ENCODE peak calls at places on chromosomes 4 and X, in four cellular contexts. C is HCT116, K is Panc1, Y is K562. O is an unnamed sample.

GRCh38 chr4:5751073-5751917 is 40.3 kb downstream of the EVC start:
- DNase-seq in C (no peak), K (no peak), Y (no peak), O (no peak)

GRCh38 chrX:18098704-18099103 is 122.0 kb downstream of the BEND2 start:
- DNase-seq in C (no peak), K (no peak), Y (no peak), O (no peak)

GRCh38 chr4:47315346-47315745 is 148.2 kb downstream of the COMMD8 start:
- DNase-seq in C (no peak), K (no peak), Y (no peak), O (no peak)

GRCh38 chrX:12648995-12649394 is 142.2 kb upstream of the PRPS2 start:
- DNase-seq in C (no peak), K (no peak), Y (peak), O (no peak)

GRCh38 chrX:41889317-41890025 is 33.9 kb downstream of the CASK start:
- DNase-seq in C (peak), K (peak), Y (no peak), O (peak)

GRCh38 chr4:140995058-140995457 is 138.2 kb downstream of the RNF150 start:
- DNase-seq in C (no peak), K (no peak), Y (no peak), O (no peak)

GRCh38 chr4:650951-651883 is 22.9 kb downstream of the ATP5ME start:
- DNase-seq in C (no peak), K (no peak), Y (no peak), O (no peak)

GRCh38 chr4:61772116-61772515 is 572.0 kb downstream of the ADGRL3 start:
- DNase-seq in C (no peak), K (no peak), Y (no peak), O (no peak)

GRCh38 chr4:110062166-110062565 is 136.2 kb downstream of the ELOVL6 start:
- DNase-seq in C (no peak), K (no peak), Y (no peak), O (no peak)

GRCh38 chr4:109368661-109369060 is 65.0 kb upstream of the SEC24B start:
- DNase-seq in C (no peak), K (no peak), Y (no peak), O (no peak)

GRCh38 chr4:185774815-185775684 is 36.9 kb downstream of the SORBS2 start:
- DNase-seq in C (no peak), K (no peak), Y (no peak), O (no peak)

GRCh38 chr4:87659247-87659931 is 9.3 kb downstream of the DMP1 start:
- DNase-seq in C (peak), K (no peak), Y (no peak), O (no peak)

GRCh38 chr4:168907119-168907698 is 102.8 kb downstream of the CBR4 start:
- DNase-seq in C (no peak), K (no peak), Y (no peak), O (no peak)

GRCh38 chrX:10474510-10474909 is 145.9 kb downstream of the MID1 start:
- DNase-seq in C (no peak), K (no peak), Y (no peak), O (no peak)

GRCh38 chr4:162131256-162131655 is 32.5 kb downstream of the FSTL5 start:
- DNase-seq in C (no peak), K (no peak), Y (no peak), O (no peak)

GRCh38 chr4:110869114-110869513 is 246.2 kb upstream of the PITX2 start:
- DNase-seq in C (no peak), K (no peak), Y (no peak), O (no peak)

GRCh38 chrX:13212191-13212651 is 107.6 kb downstream of the ATXN3L start:
- DNase-seq in C (no peak), K (no peak), Y (no peak), O (no peak)

GRCh38 chrX:14095702-14096101 is 66.0 kb upstream of the GEMIN8 start:
- DNase-seq in C (peak), K (peak), Y (peak), O (peak)

GRCh38 chr4:135238940-135239339 is 1037.4 kb upstream of the PABPC4L start:
- DNase-seq in C (no peak), K (no peak), Y (no peak), O (no peak)

GRCh38 chr4:152680988-152681731 is 1.4 kb upstream of the TMEM154 start:
- DNase-seq in C (no peak), K (no peak), Y (no peak), O (no peak)

GRCh38 chr4:173130671-173131070 is 37.9 kb upstream of the GALNT7 start:
- DNase-seq in C (no peak), K (no peak), Y (no peak), O (no peak)

GRCh38 chr4:44257461-44257860 is 191.1 kb downstream of the KCTD8 start:
- DNase-seq in C (no peak), K (no peak), Y (no peak), O (no peak)

GRCh38 chr4:5710962-5711478 is at the start of gene EVC:
- DNase-seq in C (no peak), K (no peak), Y (peak), O (peak)

GRCh38 chr4:108107729-108108382 is 60.9 kb downstream of the LEF1 start:
- DNase-seq in C (no peak), K (no peak), Y (peak), O (no peak)

GRCh38 chr4:74219241-74219640 is 61.3 kb downstream of the MTHFD2L start:
- DNase-seq in C (no peak), K (no peak), Y (no peak), O (no peak)

GRCh38 chr4:26372525-26373172 is 51.8 kb downstream of the RBPJ start:
- DNase-seq in C (no peak), K (peak), Y (peak), O (peak)

DNA sequence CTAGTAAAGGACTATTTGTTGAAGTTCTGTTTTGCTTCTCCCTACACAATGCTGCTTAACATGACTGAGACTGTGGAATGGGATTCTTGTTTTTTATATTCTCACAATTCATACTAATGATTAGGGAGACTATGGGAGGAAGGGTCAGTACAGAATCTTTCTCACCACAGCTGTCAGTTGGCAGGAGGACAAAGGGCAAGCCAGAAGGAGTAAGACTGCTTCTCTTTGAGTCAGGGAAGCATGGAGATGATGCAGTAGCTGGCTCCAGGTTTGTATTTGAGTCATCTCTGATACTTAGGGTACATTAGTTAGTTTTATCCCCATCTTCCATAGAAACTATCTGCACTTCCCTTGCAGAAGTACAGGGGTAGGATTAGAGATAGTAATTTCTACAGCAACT is 13.4 kb upstream of the CTSO start:
- DNase-seq in C (no peak), K (no peak), Y (no peak), O (no peak)
- TF ChIP-seq TCF7L2 in C (no peak), K (no peak), Y (no peak), O (no peak)

GRCh38 chr4:10459305-10459704 is 2.1 kb upstream of the ZNF518B start:
- DNase-seq in C (no peak), K (no peak), Y (peak), O (no peak)

GRCh38 chr4:10456270-10457254 is 664 bp downstream of the ZNF518B start:
- DNase-seq in C (peak), K (no peak), Y (peak), O (no peak)

GRCh38 chr4:10457255-10457801 is at the start of gene ZNF518B:
- DNase-seq in C (peak), K (no peak), Y (peak), O (no peak)

GRCh38 chr4:10460313-10461047 is 3.3 kb upstream of the ZNF518B start:
- DNase-seq in C (no peak), K (no peak), Y (peak), O (no peak)

GRCh38 chr4:10458190-10458589 is 964 bp upstream of the ZNF518B start:
- DNase-seq in C (no peak), K (no peak), Y (peak), O (no peak)
- TF ChIP-seq TCF7L2 in C (no peak), K (no peak), Y (no peak), O (no peak)

GRCh38 chrX:120761810-120762209 is 113.9 kb downstream of the CT47B1 start:
- DNase-seq in C (no peak), K (no peak), Y (no peak), O (peak)
- TF ChIP-seq TCF7L2 in C (no peak), K (no peak), Y (no peak), O (no peak)

GRCh38 chrX:2608638-2609430 is 82.3 kb upstream of the CD99 start:
- DNase-seq in C (peak), K (no peak), Y (peak), O (peak)
- TF ChIP-seq TCF7L2 in C (no peak), K (no peak), Y (no peak), O (no peak)

GRCh38 chr4:7394184-7394575 is 40.5 kb downstream of the PSAPL1 start:
- DNase-seq in C (no peak), K (no peak), Y (no peak), O (no peak)

GRCh38 chr4:7390906-7391636 is 43.7 kb downstream of the PSAPL1 start:
- DNase-seq in C (no peak), K (no peak), Y (no peak), O (no peak)

GRCh38 chr4:7391637-7392437 is 42.9 kb downstream of the PSAPL1 start:
- DNase-seq in C (no peak), K (no peak), Y (no peak), O (no peak)

GRCh38 chr4:7393491-7394183 is 41.1 kb downstream of the PSAPL1 start:
- DNase-seq in C (no peak), K (no peak), Y (no peak), O (no peak)

DNA sequence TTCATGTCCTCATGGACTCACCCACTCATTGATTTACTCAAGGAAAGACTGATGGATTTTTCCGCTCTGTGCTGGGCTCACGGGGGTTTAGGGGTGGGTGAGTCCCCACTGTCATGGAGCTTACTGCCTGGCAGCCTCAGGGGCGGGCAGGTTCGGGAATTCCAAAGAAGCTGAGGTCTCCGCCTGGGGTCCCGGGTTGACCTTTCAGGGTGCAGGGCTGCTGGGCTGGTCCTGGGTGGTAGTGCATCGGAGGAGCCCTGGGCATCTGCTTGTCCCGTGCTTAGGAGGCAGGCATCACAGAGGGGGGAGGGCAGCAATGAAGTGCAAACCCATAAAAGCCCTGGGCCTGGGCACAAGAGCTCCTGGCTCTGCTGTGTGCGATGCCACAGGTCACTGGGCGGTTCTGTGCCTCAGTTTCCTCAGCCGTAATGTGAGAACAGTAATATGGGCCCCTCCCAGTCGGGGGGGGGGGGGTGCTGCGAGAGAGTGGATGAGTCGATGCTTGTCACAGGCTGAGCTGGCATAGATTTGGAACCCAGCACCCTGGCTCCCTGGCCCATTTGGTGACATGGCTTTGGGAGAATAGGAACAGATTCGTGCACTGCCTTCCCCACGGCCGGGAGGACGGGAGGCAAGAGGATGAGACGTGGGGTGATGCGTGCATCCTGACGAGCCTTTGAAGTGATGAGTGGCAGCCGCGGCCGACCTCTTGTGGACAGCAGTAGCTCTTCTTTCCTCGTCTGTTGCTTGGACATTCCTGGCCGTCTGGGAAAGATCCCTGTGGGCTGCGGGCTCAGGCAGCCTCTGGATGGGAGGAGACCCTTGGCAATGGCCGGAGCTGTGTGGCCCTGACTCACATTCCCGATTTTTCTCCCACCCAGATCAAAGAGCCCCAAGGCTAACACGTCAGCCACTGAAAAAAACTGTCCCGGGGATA is 42.0 kb downstream of the PSAPL1 start:
- DNase-seq in C (no peak), K (no peak), Y (no peak), O (no peak)
- TF ChIP-seq TCF7L2 in C (peak), K (no peak), Y (no peak), O (no peak)

GRCh38 chrX:47223476-47224250 is 5.2 kb downstream of the CDK16 start:
- DNase-seq in C (no peak), K (no peak), Y (no peak), O (no peak)
- TF ChIP-seq TCF7L2 in C (no peak), K (no peak), Y (no peak), O (no peak)

DNA sequence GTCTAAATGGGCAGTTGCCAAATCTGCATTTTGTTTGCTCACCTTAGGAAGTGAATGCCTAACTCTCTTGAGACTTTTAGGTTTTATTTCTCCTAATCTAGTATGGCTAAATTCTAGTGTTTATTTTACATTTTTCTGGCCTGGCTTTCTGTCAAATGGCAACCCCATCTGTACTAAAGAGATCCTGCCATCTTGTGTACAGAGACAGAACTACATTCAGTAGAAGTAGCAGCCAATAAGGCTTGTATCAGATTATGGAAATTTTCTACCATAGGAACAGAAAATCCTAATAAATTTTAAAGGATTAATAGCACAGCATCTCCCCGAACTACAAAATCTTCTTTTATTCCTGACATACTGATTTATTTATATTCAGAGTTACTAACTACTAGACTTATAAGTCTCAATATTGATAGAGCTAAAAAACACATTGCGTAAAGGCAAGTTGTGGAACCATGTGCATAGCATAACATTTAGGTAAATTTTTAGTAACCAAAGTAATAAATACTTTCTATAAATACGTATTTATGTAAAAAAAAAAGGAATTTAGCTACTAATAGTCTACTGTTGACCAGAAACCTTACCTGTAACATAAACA is 45.5 kb downstream of the TMEM144 start:
- DNase-seq in C (peak), K (peak), Y (peak), O (peak)
- TF ChIP-seq TCF7L2 in C (no peak), K (no peak), Y (no peak), O (no peak)

DNA sequence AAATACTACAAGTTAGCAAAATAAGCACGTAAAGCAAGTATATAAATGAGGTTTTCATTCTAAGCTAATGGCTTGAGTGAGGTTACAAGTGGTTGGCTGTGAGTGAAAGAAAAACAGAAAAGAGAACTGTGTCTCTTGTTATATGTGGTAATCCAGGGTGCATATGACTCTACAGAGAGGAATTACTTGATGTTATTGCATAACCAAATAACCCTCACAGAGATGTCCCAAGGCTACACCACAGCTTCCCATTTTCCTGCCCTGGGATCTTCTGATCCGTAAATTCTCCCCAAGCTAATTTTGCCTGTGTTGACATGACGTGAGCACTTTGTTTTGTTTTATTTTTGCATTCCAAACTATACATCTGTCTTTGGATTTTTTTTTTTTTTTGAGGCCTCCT is 470.0 kb upstream of the INTU start:
- DNase-seq in C (no peak), K (no peak), Y (no peak), O (no peak)
- TF ChIP-seq TCF7L2 in C (no peak), K (no peak), Y (no peak), O (no peak)

DNA sequence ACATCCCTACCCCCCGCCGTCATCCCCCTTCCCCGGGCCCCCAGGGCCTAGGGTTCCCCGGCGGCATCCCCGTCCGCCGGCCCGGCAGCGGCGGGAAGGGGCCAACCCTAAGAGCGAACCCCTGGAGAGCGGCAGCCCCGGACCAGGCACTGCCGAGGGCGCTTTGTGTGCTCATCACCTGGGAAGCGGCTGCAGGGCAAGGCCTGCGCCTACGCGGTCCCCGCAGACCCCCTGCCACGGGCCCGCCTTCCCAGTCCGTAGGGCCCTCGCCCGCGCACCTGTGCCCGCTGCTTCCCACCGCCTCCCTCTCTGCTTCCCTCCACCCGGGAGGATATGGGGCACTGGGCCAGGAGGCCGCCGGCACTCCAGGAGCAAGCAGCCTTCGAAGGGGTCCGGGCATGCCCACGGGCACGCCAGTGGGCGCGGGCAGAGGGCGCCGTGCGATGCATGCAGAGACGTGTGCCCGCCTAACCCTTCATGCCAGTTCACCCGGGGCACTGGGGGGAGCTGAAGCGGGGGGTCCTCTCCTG is 2.6 kb downstream of the FLNA start:
- DNase-seq in C (no peak), K (no peak), Y (no peak), O (no peak)
- TF ChIP-seq TCF7L2 in C (no peak), K (no peak), Y (no peak), O (no peak)

DNA sequence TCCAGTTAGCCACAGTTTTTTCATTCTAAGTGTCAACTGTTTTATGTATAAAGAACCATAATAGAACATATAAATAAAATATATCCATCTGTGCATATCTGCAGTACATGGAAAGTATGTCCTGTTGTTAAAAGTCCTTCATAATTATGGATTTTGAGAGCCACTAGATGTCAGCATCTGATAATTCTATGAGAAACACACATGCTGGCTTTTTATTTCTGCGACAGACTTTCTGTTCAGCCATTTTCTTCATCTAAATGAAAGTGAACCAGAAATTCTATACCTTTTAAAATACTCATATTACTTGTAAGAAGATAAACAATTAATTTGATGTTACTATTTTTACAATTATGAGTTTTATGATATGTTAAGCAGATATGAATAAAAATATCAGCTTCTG is 251.4 kb downstream of the GPM6A start:
- DNase-seq in C (peak), K (peak), Y (no peak), O (no peak)
- TF ChIP-seq TCF7L2 in C (no peak), K (no peak), Y (no peak), O (no peak)

O was measured in HepG2.